ENCODE peak calls at places on chromosomes 6 and 20, in four cellular contexts. U, G, Q and P are unnamed samples.

GRCh38 chr6:28922841-28923317 is 906 bp downstream of the TRIM27 start:
- DNase-seq in U (no peak), Q (no peak), G (peak), P (peak)

GRCh38 chr6:85594197-85594930 is 706 bp upstream of the SNX14 start:
- DNase-seq in U (no peak), G (no peak), Q (no peak), P (peak)

GRCh38 chr6:99608886-99609482 is 2.4 kb downstream of the PRDM13 start:
- DNase-seq in Q (no peak), U (no peak), G (no peak), P (no peak)

GRCh38 chr6:66226099-66226498 is 519.1 kb upstream of the EYS start:
- DNase-seq in Q (no peak), G (no peak), U (no peak), P (no peak)

GRCh38 chr6:131060311-131060710 is 2.7 kb downstream of the EPB41L2 start:
- DNase-seq in U (no peak), Q (no peak), G (no peak), P (no peak)

GRCh38 chr6:74991573-74992332 is 214.1 kb downstream of the COL12A1 start:
- DNase-seq in Q (no peak), U (no peak), G (no peak), P (no peak)

GRCh38 chr6:113428702-113429101 is 428.4 kb upstream of the MARCKS start:
- DNase-seq in Q (no peak), U (no peak), G (no peak), P (peak)

GRCh38 chr20:62372042-62372993 is 5.2 kb upstream of the LAMA5 start:
- DNase-seq in G (no peak), Q (no peak), U (no peak), P (no peak)

GRCh38 chr20:58839474-58839874 is 11.2 kb downstream of the GNAS-AS1 start:
- DNase-seq in G (peak), U (peak), Q (no peak), P (peak)

GRCh38 chr6:139539852-139540251 is 165.4 kb upstream of the CITED2 start:
- DNase-seq in U (peak), Q (no peak), G (no peak), P (no peak)

GRCh38 chr6:106579281-106579680 is 50.0 kb downstream of the RTN4IP1 start:
- DNase-seq in U (no peak), Q (no peak), G (no peak), P (no peak)

DNA sequence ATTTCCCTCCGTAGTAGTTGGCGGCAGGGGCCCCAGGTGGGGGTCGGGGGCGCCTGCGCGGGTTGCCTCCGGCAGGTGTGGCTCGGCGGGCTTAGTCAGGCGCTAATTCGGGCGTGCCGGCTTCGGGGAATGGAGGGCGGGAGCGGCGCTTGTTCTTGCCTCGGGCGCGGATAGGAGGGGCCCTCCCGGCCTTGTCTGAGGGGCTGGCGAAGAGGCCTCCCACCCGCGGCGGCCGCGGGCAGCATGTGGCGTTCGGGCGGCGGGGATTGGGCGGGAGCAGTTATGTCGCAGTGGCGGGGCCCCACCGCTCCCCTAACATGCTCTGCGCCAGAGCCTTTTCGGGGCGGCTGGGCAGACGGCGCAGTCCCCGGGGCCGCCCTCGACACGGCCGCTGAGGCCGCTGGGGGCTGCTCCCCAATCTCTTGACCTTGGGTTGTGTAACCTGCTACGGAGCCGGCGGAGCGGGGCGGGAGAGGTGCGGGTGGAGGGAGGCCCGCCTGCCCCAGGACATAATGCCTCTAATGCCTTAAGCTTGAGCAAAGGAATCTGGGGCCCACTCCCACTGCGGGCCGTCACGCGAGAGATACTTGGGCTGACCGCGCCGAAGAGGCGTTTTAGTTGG is 1.1 kb downstream of the AMD1 start:
- DNase-seq in G (peak), U (no peak), Q (no peak), P (no peak)
- TF ChIP-seq REST in G (no peak), U (no peak), Q (no peak), P (no peak)

GRCh38 chr20:10707791-10708190 is 34.0 kb upstream of the JAG1 start:
- DNase-seq in Q (no peak), G (no peak), U (no peak), P (no peak)

GRCh38 chr20:10706460-10706811 is 32.6 kb upstream of the JAG1 start:
- DNase-seq in Q (no peak), U (no peak), G (no peak), P (no peak)

GRCh38 chr20:10707070-10707469 is 33.3 kb upstream of the JAG1 start:
- DNase-seq in Q (no peak), U (no peak), G (no peak), P (no peak)

GRCh38 chr20:10709916-10710315 is 36.1 kb upstream of the JAG1 start:
- DNase-seq in Q (no peak), G (no peak), U (no peak), P (no peak)

DNA sequence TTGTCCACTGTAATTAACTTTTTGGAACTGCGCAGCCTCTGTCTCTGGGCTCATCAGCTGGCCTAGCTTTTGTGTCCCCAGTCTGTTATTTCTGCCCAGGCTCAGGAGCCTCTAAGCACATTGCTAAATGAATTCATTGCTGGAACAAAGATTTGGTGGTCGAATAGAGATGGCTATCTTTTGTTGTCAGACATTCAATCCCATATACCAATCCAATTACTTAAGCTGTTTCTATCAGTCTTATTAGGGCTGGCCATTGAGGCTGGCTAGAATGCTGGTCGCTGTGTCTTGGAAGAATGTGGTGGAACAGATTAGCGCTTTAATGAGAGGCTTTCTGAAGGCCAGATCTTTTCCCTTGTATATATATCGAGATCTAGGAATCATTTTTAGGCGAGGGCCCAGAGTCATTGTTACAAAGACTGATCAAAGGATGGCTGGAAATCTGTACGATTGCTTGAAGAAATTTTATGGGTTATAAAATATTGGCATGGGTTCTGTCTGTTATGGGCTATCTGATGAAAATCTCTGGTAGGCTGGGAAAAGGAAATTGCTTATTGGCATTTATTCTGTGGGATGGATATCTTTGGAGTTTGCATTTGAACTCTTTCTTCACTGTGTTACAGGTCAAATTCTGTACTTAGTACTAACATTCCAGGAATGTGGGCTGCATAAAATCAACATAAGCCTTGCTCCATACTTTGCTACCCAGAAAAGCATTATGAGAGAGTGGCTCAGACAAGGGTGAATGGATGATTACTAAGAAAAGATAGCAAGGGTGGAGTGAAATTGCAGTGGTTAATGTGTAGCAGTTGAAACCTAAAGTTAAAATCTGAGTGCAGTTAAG is 34.8 kb upstream of the JAG1 start:
- DNase-seq in U (peak), Q (no peak), G (no peak), P (no peak)
- H3K4me3 ChIP-seq in U (no peak), Q (no peak), G (no peak), P (no peak)

DNA sequence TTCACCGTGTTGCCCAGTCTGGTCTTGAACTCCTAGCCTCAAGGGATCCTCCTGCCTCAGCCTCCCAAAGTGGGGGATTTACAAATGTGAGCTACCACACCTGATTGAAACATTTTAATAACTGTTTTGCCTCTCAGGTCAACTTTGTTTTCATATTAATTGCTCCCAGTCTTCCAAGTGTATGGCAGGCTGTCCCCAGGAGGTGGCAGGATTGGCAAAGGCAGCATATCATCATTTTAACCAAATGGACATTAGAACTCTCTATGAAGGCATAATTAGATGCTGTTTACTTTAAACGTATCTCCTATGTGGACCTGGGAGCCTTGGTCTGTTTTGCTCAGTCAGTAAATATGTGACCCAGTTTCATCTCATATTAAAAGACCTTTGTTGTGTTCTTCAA is 59.2 kb upstream of the CSE1L start:
- DNase-seq in U (peak), G (no peak), Q (no peak), P (peak)
- TF ChIP-seq GABPA in U (no peak), G (no peak), Q (no peak), P (no peak)

DNA sequence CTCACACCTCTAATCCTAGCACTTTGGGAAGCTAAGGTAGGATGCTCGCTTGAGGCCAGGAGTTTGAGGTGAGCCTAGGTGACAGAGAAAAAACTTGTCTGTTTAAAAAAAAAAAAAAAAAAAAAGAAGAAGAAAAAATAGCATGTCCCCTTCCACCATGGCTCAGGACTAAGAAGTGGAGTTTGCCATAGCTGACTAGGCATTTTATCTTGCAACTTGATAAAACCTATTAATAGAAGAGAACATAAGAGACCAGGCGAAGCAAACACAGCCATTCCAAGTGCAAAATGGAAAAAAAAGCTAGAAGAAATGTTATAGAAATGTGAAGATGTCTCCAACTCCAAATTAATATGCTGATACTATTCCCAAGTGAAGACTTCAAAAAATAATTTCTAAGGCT is 277.5 kb downstream of the MEI4 start:
- DNase-seq in G (no peak), Q (no peak), U (no peak), P (no peak)
- TF ChIP-seq REST in G (no peak), Q (no peak), U (no peak), P (no peak)

GRCh38 chr6:167030222-167031072 is 31.2 kb downstream of the CEP43 start:
- DNase-seq in G (no peak), Q (no peak), U (no peak), P (no peak)
- H3K4me3 ChIP-seq in G (no peak), Q (no peak), U (no peak), P (no peak)

DNA sequence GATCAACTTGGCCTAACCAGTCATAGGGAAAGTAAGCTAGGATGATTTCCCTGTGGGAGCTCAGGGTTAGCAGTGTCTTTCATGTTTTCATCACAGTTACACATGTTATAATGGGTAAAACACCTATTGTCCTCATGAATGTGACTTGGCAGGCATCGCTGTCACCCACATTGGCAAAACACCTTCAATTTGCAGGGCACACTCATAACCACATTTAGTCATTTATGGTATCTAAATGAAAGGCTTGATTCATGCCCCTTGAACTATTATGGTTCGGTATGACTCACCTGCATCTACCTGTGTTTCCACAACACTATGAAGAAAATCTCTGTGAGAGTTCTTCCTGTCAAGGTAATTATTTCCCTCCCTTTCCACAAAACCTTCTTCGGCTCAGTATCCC is 49.2 kb downstream of the FRK start:
- DNase-seq in U (no peak), G (no peak), Q (peak), P (no peak)
- TF ChIP-seq GABPA in U (no peak), G (no peak), Q (no peak), P (no peak)

GRCh38 chr20:63536997-63537524 is at the start of gene PTK6:
- DNase-seq in G (peak), Q (no peak), U (no peak), P (peak)

GRCh38 chr20:63539092-63539430 is 1.9 kb upstream of the PTK6 start:
- DNase-seq in G (no peak), Q (no peak), U (no peak), P (no peak)

GRCh38 chr20:63536241-63536977 is 767 bp downstream of the PTK6 start:
- DNase-seq in Q (no peak), U (no peak), G (no peak), P (no peak)

GRCh38 chr20:63538204-63539091 is 1.3 kb upstream of the PTK6 start:
- DNase-seq in U (peak), Q (no peak), G (no peak), P (no peak)

DNA sequence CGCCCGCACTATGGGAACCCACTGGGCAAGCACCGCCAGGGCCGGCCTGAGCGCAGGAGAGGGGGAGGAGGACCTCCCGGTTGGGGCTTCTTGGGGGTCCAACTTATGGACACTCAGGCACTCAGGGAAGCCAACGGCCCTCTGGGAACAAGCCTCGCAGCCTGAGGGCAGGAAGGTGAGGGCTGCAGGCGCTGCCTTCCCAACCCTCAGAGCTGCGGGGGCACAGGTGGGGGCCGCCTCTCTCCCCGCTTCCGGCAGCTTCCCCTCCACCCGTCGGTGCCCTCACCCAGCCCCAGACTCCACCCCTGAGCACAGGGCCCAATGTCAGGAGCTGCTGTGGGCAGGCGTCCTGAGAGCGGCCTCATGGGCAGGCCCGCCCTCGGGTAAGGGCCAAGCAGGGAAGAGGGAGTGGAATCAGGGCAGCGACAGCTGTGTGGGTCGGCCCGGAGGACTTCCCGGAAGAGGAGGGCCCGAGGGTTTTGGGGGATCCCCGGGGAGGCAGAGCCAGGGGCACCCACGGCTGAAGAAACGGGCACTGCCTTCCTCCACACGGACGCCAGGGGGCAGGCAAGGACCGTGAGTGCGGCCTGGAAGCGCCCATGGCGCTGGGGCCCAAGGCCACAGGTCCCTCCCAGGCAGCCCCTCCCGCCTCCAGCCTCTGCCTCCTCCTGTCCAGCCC is 488 bp upstream of the PTK6 start:
- DNase-seq in U (peak), G (peak), Q (peak), P (peak)
- TF ChIP-seq REST in U (no peak), G (no peak), Q (no peak), P (no peak)

DNA sequence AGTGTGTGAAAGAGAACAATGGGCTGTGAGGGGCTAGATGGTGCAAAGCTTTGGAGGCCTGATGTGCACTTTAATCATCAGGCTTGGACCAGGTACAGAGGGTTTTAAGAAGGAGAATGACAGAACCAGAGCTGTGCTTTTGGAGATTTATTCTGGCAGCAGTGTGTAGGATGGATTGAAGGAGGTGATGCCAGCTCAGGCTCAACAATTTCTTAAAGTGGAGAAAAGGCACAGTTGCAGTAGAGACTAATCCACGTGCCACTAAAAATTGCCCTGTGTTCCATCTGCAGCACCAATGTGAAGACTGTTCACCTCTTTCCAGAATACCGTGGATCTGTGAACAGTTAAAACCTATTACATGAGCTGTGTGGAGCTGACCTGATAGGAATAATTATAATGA is 134.7 kb downstream of the FUT9 start:
- DNase-seq in G (no peak), U (no peak), Q (no peak), P (no peak)
- H3K4me3 ChIP-seq in G (no peak), U (no peak), Q (no peak), P (no peak)

GRCh38 chr6:33845031-33845430 is 41.2 kb upstream of the MLN start:
- DNase-seq in G (no peak), Q (no peak), U (no peak), P (no peak)

GRCh38 chr6:33841868-33842267 is 38.1 kb upstream of the MLN start:
- DNase-seq in G (no peak), Q (no peak), U (no peak), P (no peak)

GRCh38 chr6:33843696-33844121 is 39.9 kb upstream of the MLN start:
- DNase-seq in G (peak), Q (no peak), U (no peak), P (no peak)

GRCh38 chr6:33841070-33841469 is 37.3 kb upstream of the MLN start:
- DNase-seq in Q (no peak), G (peak), U (no peak), P (no peak)

GRCh38 chr6:33843086-33843695 is 39.4 kb upstream of the MLN start:
- DNase-seq in G (peak), U (no peak), Q (no peak), P (no peak)
- TF ChIP-seq GABPA in G (no peak), U (no peak), Q (no peak), P (no peak)

GRCh38 chr20:5120189-5120484 is 379 bp upstream of the PCNA start:
- DNase-seq in U (no peak), Q (no peak), G (no peak), P (no peak)
- TF ChIP-seq REST in U (no peak), Q (no peak), G (no peak), P (no peak)